ENCODE peak calls at places on chromosomes 3 and 15, in eight cellular contexts. G is sigmoid colon, Z is Peyer's patch, R is left ventricle myocardium inferior, J is Panc1, F is endodermal cell, D is astrocyte, H is uterus. T is an unnamed sample. For H3K4me1, the result is how much of the 10 kb centered on the place peaks cover.

GRCh38 chr15:58462547-58462946 is 30.8 kb downstream of the LIPC start:
- DNase-seq in G (no peak), H (no peak), Z (peak), J (no peak), D (no peak), R (no peak), F (peak), T (no peak)

GRCh38 chr3:107855710-107856109 is 235.1 kb downstream of the CD47 start:
- DNase-seq in G (no peak), D (peak), F (peak), J (no peak), Z (no peak), R (no peak), H (no peak), T (no peak)

GRCh38 chr3:197674741-197675567 is 61.8 kb downstream of the RUBCN start:
- DNase-seq in J (no peak), D (no peak), R (no peak), Z (peak), H (no peak), G (no peak), F (no peak), T (peak)

GRCh38 chr3:48661501-48662139 is 1.1 kb downstream of the CELSR3 start:
- DNase-seq in D (peak), J (no peak), R (peak), G (peak), H (peak), Z (peak), F (peak), T (peak)

GRCh38 chr3:2137651-2138050 is 39.0 kb downstream of the CNTN4 start:
- DNase-seq in D (no peak), F (no peak), Z (no peak), J (no peak), R (no peak), H (no peak), G (no peak), T (no peak)

GRCh38 chr3:29972594-29972993 is 633.8 kb upstream of the TGFBR2 start:
- DNase-seq in D (peak), Z (no peak), G (no peak), J (no peak), H (no peak), F (no peak), R (no peak), T (no peak)

GRCh38 chr3:125381743-125382142 is 6.6 kb upstream of the ZNF148 start:
- DNase-seq in H (no peak), F (no peak), J (no peak), D (no peak), R (no peak), G (no peak), Z (no peak), T (no peak)

GRCh38 chr15:101055411-101055810 is 136.3 kb downstream of the LRRK1 start:
- DNase-seq in Z (no peak), D (no peak), J (no peak), F (no peak), H (no peak), R (no peak), G (peak), T (no peak)

GRCh38 chr3:77298405-77298804 is 258.5 kb downstream of the ROBO2 start:
- DNase-seq in R (no peak), F (no peak), H (no peak), D (no peak), G (no peak), Z (no peak), J (no peak), T (no peak)

GRCh38 chr3:108136888-108137814 is 46.3 kb upstream of the CD47 start:
- DNase-seq in R (no peak), H (no peak), G (no peak), J (no peak), D (no peak), F (no peak), Z (no peak), T (no peak)

GRCh38 chr3:147370316-147370715 is 36.0 kb downstream of the ZIC4 start:
- DNase-seq in F (no peak), H (no peak), G (no peak), D (no peak), R (no peak), Z (no peak), J (no peak), T (no peak)

GRCh38 chr3:9153763-9154601 is 95.5 kb downstream of the SRGAP3 start:
- DNase-seq in F (peak), D (peak), J (no peak), G (peak), R (peak), Z (no peak), H (peak), T (peak)

GRCh38 chr15:56918907-56919707 is 663 bp downstream of the TCF12 start:
- DNase-seq in D (peak), H (peak), F (peak), J (no peak), G (peak), R (peak), Z (peak), T (peak)

GRCh38 chr3:54905230-54905888 is 22.5 kb downstream of the LRTM1 start:
- DNase-seq in D (peak), R (no peak), Z (no peak), F (no peak), J (no peak), H (no peak), G (no peak), T (no peak)

GRCh38 chr3:58325525-58325992 is 7.1 kb upstream of the PXK start:
- DNase-seq in D (no peak), G (no peak), H (no peak), J (no peak), Z (no peak), R (no peak), F (no peak), T (no peak)
- H3K27ac ChIP-seq in D (no peak), G (peak), H (peak), J (no peak), Z (no peak), R (peak), F (no peak), T (peak)

GRCh38 chr3:141383555-141384129 is 15.3 kb downstream of the ZBTB38 start:
- DNase-seq in H (no peak), D (peak), J (no peak), F (no peak), R (no peak), Z (no peak), G (no peak), T (no peak)
- H3K4me3 ChIP-seq in H (peak), D (peak), J (no peak), F (no peak), R (no peak), Z (peak), G (peak), T (no peak)

GRCh38 chr15:50970524-50970923 is 62.0 kb downstream of the AP4E1 start:
- DNase-seq in J (no peak), F (no peak), R (no peak), H (no peak), G (no peak), D (no peak), Z (no peak), T (no peak)
- H3K4me1 ChIP-seq in J (under half), F (under half), R (under half), H (under half), G (under half), D (under half), Z (under half), T (under half)

GRCh38 chr3:139353920-139354556 is 10.2 kb downstream of the MRPS22 start:
- DNase-seq in R (no peak), H (no peak), J (peak), G (no peak), Z (no peak), F (peak), D (peak), T (no peak)
- H3K27ac ChIP-seq in R (no peak), H (no peak), J (no peak), G (no peak), Z (no peak), F (no peak), D (no peak), T (no peak)

GRCh38 chr3:132758740-132759139 is 36.5 kb upstream of the NPHP3 start:
- DNase-seq in D (no peak), J (no peak), G (no peak), F (no peak), Z (no peak), H (no peak), R (no peak), T (no peak)

GRCh38 chr3:132753946-132754345 is 31.7 kb upstream of the NPHP3 start:
- DNase-seq in H (no peak), F (no peak), G (no peak), D (no peak), R (no peak), Z (no peak), J (no peak), T (no peak)

GRCh38 chr3:132756108-132756650 is 34.0 kb upstream of the NPHP3 start:
- DNase-seq in H (no peak), G (no peak), F (no peak), J (no peak), R (no peak), Z (no peak), D (no peak), T (no peak)
- H3K4me3 ChIP-seq in H (no peak), G (no peak), F (no peak), J (no peak), R (no peak), Z (no peak), D (no peak), T (no peak)

GRCh38 chr15:60580068-60580467 is 101.1 kb upstream of the ICE2 start:
- DNase-seq in G (no peak), D (no peak), H (no peak), F (no peak), J (no peak), R (no peak), Z (no peak), T (no peak)
- H3K4me1 ChIP-seq in G (half or more), D (under half), H (under half), F (under half), J (under half), R (half or more), Z (under half), T (under half)

GRCh38 chr15:83299462-83299861 is 15.0 kb upstream of the BNC1 start:
- DNase-seq in F (peak), G (no peak), R (no peak), Z (no peak), D (no peak), H (no peak), J (no peak), T (no peak)
- H3K27ac ChIP-seq in F (no peak), G (no peak), R (no peak), Z (no peak), D (no peak), H (no peak), J (no peak), T (no peak)

GRCh38 chr3:72238341-72238740 is 453.4 kb upstream of the PROK2 start:
- DNase-seq in D (no peak), F (peak), G (no peak), H (peak), R (no peak), Z (no peak), J (no peak), T (peak)
- H3K4me3 ChIP-seq in D (no peak), F (no peak), G (no peak), H (no peak), R (no peak), Z (no peak), J (no peak), T (no peak)

DNA sequence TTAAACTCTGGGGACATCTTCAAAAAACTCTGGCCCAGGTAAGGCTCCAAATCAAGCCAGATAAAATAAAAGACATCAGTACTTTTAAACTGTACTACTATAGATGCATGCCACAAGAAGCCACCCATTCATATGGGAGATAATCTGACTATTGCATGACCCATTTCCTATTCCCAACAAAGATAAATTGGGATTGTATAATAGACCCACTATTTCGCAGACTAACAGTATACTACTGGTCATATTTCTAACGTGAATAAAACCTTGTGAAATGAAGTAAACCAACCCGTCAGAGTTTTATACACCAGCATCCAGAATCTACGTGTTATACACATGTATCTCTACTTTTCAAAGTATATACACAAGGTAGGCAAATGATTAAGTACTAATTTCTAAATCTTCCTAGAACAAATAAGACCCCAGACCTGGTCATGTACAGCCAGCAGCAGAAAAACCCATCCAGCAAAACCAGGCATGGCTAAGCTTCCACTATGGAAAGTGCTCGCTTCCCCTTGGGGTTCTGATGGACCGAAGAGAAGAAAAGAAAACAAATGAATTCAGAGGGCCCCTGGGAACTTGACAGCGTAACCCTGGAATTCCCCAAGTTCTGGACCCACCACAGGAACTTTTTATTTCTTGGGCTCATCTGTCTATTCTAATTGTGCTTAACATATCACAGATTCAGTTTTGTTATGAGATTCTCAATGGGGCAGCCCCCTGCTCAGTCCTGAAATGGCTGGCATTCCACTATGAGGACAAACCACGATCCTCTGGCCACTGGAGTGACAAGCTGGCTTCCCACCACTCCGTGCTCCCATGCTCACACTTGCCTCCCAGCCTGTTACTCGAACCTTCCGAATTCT is 69.1 kb downstream of the MB21D2 start:
- DNase-seq in R (no peak), D (no peak), G (no peak), Z (no peak), J (no peak), F (no peak), H (no peak), T (no peak)
- H3K4me1 ChIP-seq in R (under half), D (half or more), G (under half), Z (under half), J (under half), F (under half), H (under half), T (under half)

DNA sequence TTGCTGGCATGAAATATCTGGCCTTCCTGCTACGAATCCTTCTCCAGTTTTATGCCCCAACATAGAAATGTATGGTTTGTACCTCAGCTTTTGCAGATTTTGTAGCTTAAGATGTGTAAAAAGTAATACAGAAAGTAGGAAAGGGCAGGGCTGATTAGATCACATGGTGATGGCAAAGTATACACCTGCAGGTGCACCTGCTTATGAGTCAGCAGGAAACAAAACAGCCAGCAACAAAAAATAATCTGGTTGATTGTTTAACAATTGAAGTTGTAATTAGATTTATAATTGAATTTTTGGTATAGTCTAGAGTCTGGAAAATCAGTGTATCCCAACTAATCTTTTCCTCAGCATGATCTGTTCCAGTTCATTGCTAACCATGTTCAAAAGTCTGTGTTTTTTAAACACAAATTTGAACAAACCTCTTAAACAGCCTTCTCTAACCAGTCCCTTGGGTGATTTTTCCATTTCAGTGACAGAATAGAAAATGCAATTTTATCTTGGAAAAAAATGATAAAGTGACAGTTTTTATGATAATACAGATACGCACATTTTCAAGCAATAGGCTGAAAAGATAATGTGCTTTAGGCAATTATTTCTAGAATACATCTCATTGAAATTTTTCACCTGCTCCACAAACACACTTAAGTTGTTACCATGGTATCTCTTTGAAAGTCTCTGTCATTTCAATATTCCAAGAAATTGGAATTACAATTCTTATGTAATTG is 477.4 kb downstream of the NAALADL2 start:
- DNase-seq in D (no peak), H (no peak), J (no peak), R (no peak), F (no peak), Z (peak), G (no peak), T (no peak)
- H3K27ac ChIP-seq in D (no peak), H (no peak), J (no peak), R (no peak), F (no peak), Z (no peak), G (no peak), T (no peak)